ENCODE peak calls at places on chromosomes 2 and 18, in seven cellular contexts. U is mesendoderm, J is H9, Y is neuronal stem cell, P is IMR-90, F is trophoblast cell, H is H1. R is an unnamed sample.

GRCh38 chr2:226169751-226170581 is 629.7 kb downstream of the IRS1 start:
- DNase-seq in U (no peak), J (no peak), Y (no peak), P (no peak), F (no peak), H (no peak), R (no peak)

GRCh38 chr2:188042412-188042811 is 249.3 kb upstream of the GULP1 start:
- DNase-seq in U (peak), J (no peak), Y (no peak), P (peak), F (no peak), H (no peak), R (peak)

GRCh38 chr2:36663851-36664715 is 32.4 kb upstream of the VIT start:
- DNase-seq in U (peak), J (peak), Y (peak), P (peak), F (no peak), H (no peak), R (peak)

GRCh38 chr18:69402219-69402989 is 1.7 kb downstream of the DOK6 start:
- DNase-seq in U (peak), J (peak), Y (peak), P (no peak), F (no peak), H (no peak), R (peak)

GRCh38 chr2:61543062-61543461 is 4.9 kb upstream of the XPO1 start:
- DNase-seq in U (no peak), J (no peak), Y (no peak), P (no peak), F (no peak), H (no peak), R (no peak)

GRCh38 chr2:144515694-144516416 is 4.1 kb downstream of the ZEB2 start:
- DNase-seq in U (no peak), J (no peak), Y (no peak), P (no peak), F (no peak), H (no peak), R (peak)

GRCh38 chr2:119106301-119106897 is 52.2 kb downstream of the C1QL2 start:
- DNase-seq in U (peak), J (peak), Y (peak), P (peak), F (peak), H (no peak), R (peak)

GRCh38 chr2:224136394-224136793 is 97.3 kb upstream of the SERPINE2 start:
- DNase-seq in U (no peak), J (no peak), Y (no peak), P (no peak), F (peak), H (no peak), R (no peak)

GRCh38 chr2:27308359-27308875 is at the start of gene UCN:
- DNase-seq in U (peak), J (peak), Y (peak), P (peak), F (peak), H (no peak), R (peak)

GRCh38 chr2:3620834-3621233 is 25.9 kb downstream of the COLEC11 start:
- DNase-seq in U (no peak), J (no peak), Y (no peak), P (peak), F (no peak), H (no peak), R (peak)

GRCh38 chr18:13541621-13542519 is 184.5 kb downstream of the FAM210A start:
- DNase-seq in U (no peak), J (no peak), Y (no peak), P (no peak), F (no peak), H (no peak), R (peak)

GRCh38 chr2:151728736-151729415 is 5.4 kb downstream of the NEB start:
- DNase-seq in U (peak), J (no peak), Y (no peak), P (no peak), F (no peak), H (no peak), R (no peak)

GRCh38 chr2:118207889-118208288 is 119.6 kb downstream of the INSIG2 start:
- DNase-seq in U (no peak), J (no peak), Y (no peak), P (no peak), F (no peak), H (no peak), R (no peak)

GRCh38 chr2:231533086-231533776 is 3.0 kb upstream of the NMUR1 start:
- DNase-seq in U (peak), J (no peak), Y (no peak), P (no peak), F (no peak), H (no peak), R (no peak)

GRCh38 chr18:13465476-13465875 is 246.9 kb downstream of the LDLRAD4 start:
- DNase-seq in U (no peak), J (no peak), Y (no peak), P (no peak), F (no peak), H (no peak), R (no peak)

GRCh38 chr2:148996805-148997204 is 41.7 kb upstream of the LYPD6B start:
- DNase-seq in U (no peak), J (no peak), Y (no peak), P (no peak), F (no peak), H (no peak), R (no peak)

GRCh38 chr2:16425462-16426336 is 239.9 kb downstream of the CYRIA start:
- DNase-seq in U (peak), J (no peak), Y (no peak), P (no peak), F (peak), H (no peak), R (no peak)

GRCh38 chr2:134603966-134604365 is 114.8 kb downstream of the TMEM163 start:
- DNase-seq in U (no peak), J (no peak), Y (peak), P (no peak), F (no peak), H (no peak), R (no peak)

GRCh38 chr2:47345584-47345913 is 57.4 kb upstream of the MSH2 start:
- DNase-seq in U (no peak), J (no peak), Y (no peak), P (no peak), F (no peak), H (no peak), R (no peak)

GRCh38 chr2:241941691-241942301 is 72.3 kb downstream of the RTP5 start:
- DNase-seq in U (no peak), J (no peak), Y (no peak), P (no peak), F (no peak), H (no peak), R (no peak)

GRCh38 chr2:106584304-106584954 is 97.3 kb downstream of the CD8B2 start:
- DNase-seq in U (no peak), J (peak), Y (no peak), P (no peak), F (no peak), H (no peak), R (no peak)

GRCh38 chr2:112627060-112628040 is 18.4 kb upstream of the SLC20A1 start:
- DNase-seq in U (no peak), J (no peak), Y (no peak), P (peak), F (peak), H (no peak), R (peak)

GRCh38 chr2:121783180-121783579 is 27.7 kb downstream of the TSN start:
- DNase-seq in U (no peak), J (no peak), Y (no peak), P (no peak), F (no peak), H (no peak), R (no peak)

GRCh38 chr18:21513292-21513691 is 87.2 kb downstream of the ESCO1 start:
- DNase-seq in U (peak), J (no peak), Y (no peak), P (peak), F (peak), H (no peak), R (peak)

GRCh38 chr18:43161528-43161927 is 46.0 kb upstream of the RIT2 start:
- DNase-seq in U (no peak), J (no peak), Y (no peak), P (peak), F (no peak), H (no peak), R (peak)

GRCh38 chr18:36650206-36650605 is 178.6 kb downstream of the TPGS2 start:
- DNase-seq in U (no peak), J (no peak), Y (no peak), P (no peak), F (no peak), H (no peak), R (no peak)

GRCh38 chr2:224449212-224450147 is 47.6 kb upstream of the FAM124B start:
- DNase-seq in U (peak), J (no peak), Y (no peak), P (no peak), F (no peak), H (no peak), R (peak)

GRCh38 chr2:150809083-150809482 is 321.6 kb upstream of the RND3 start:
- DNase-seq in U (peak), J (no peak), Y (no peak), P (no peak), F (no peak), H (no peak), R (peak)

GRCh38 chr2:11980809-11981208 is 234.4 kb downstream of the LPIN1 start:
- DNase-seq in U (no peak), J (no peak), Y (no peak), P (no peak), F (no peak), H (no peak), R (no peak)

DNA sequence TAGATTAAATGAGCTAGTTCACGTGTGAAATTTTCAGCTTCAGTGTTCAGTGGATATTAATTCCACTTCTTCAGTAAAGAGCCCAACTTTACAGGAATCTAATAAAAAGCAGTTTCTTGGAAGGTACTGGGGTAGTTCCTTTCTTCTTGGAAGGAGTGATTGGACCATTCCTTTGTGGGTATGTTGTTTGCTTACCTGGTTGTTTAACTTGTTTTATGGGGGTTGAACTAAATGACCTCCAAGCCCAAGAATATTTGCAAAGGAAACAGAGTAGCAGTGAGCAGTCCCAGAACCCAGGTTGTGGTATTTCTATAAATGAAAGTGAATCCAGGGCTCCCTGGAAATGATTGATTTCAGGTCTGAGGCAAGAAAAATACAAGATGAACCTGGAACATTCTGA is 31.4 kb downstream of the KCNJ13 start:
- DNase-seq in U (no peak), J (no peak), Y (no peak), P (no peak), F (no peak), H (no peak), R (no peak)
- H2BK120ac ChIP-seq in U (no peak), J (no peak), Y (no peak), P (no peak), F (no peak), H (no peak), R (no peak)

DNA sequence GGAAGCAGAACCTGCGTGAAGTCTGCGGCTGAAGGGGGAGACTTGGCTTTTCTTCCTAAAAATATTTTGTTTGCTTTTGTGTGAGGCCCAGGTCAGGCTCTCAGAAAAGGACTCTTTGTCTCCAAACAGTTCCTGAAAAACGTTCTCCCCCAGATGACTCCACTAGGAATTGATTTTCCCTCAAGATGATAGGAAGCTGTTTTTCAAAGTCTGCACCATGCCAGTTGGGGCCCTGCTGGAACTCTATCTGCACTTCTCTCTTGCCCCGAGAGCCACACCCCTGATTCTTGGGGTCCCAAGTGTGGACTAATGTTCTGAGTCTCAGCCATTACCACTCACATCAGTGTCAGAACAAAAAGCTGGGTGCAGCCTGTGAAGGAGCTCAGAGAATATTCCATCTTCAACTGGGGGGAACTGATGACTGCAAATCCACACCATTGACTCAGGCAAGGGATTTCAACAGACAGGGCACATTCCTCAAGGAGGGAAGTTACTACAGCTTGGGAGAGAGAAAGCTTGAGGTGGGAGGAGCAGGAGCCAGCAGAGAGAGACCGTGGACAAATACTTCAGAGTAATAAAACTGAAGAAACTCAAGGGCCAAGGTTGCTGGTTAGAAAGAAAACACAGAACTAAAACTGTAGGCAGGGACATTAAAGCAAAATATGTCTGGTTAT is 768.3 kb downstream of the RNF144A start:
- DNase-seq in U (peak), J (no peak), Y (no peak), P (peak), F (no peak), H (no peak), R (peak)
- H3K9ac ChIP-seq in U (no peak), J (no peak), Y (no peak), P (no peak), F (no peak), H (no peak), R (no peak)

GRCh38 chr2:186518945-186519344 is 32.9 kb downstream of the ZC3H15 start:
- DNase-seq in U (no peak), J (no peak), Y (no peak), P (peak), F (peak), H (no peak), R (peak)
- H2BK120ac ChIP-seq in U (no peak), J (no peak), Y (no peak), P (no peak), F (no peak), H (no peak), R (no peak)

GRCh38 chr2:192957425-192957824 is 762.7 kb upstream of the TMEFF2 start:
- DNase-seq in U (no peak), J (no peak), Y (no peak), P (no peak), F (no peak), H (no peak), R (no peak)
- H3K9ac ChIP-seq in U (no peak), J (no peak), Y (no peak), P (no peak), F (no peak), H (no peak), R (no peak)

DNA sequence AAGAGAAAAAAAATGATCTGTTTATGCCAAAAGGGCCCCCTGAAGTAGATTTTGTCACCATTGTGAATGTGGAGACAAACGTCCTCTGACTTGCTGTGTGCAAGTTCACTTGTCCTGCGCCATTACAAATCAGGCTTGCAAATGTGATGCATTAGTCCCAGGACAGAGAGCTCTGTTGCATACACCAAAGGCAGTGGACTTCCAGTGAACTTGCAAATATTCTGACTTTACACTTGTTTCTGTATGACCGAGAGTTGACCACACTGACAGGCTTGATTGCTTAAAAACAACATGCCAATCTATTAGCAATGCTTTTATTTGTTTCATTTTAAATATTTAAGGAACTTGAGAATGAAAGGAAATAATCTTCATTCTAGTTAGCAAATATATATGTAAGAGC is 293.2 kb downstream of the PLCL1 start:
- DNase-seq in U (no peak), J (no peak), Y (no peak), P (no peak), F (no peak), H (no peak), R (no peak)
- H2BK120ac ChIP-seq in U (no peak), J (no peak), Y (no peak), P (no peak), F (no peak), H (no peak), R (no peak)

GRCh38 chr2:100781523-100782375 is 38.2 kb upstream of the NPAS2 start:
- DNase-seq in U (no peak), J (no peak), Y (no peak), P (no peak), F (no peak), H (no peak), R (no peak)
- H3K9ac ChIP-seq in U (no peak), J (no peak), Y (no peak), P (no peak), F (no peak), H (no peak), R (no peak)

DNA sequence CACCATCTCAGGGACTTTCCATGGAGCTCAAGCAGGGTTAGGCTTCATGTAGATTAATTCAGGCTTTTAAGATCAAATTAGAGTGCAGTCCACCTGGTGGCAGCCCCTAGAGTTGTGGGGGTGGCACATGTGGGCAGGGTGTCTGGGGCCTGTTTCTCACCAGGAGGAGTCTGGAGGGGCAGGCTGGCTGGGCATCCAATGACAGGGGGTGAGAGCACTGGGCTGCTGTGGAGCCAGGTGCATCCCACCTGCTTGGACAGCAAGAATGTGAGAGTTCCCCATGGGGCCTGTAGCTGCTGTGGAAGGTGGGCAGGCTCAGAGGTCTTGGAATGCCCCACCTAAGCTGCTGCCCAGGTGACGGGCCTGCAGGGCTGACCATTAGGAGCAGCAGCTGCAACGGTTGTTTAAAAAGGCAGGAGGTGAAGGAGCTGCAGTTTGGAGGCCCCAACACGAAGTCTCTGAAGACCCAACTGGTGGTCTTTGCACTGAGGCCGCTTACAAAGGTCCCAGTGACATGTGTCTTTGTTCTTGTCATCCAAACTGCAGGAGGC is 686.3 kb upstream of the HS6ST1 start:
- DNase-seq in U (no peak), J (no peak), Y (no peak), P (no peak), F (no peak), H (no peak), R (no peak)
- H2BK120ac ChIP-seq in U (no peak), J (no peak), Y (no peak), P (no peak), F (no peak), H (no peak), R (no peak)

R was measured in mesenchymal stem cell.